ENCODE peak calls at places on chromosome 14, in ten cellular contexts. R, U, Q, M, F, P, J, T, Y and C are unnamed samples.
A peak's percentile ranks its signal among the peaks of the same experiment; 100 is the strongest.

GRCh38 chr14:94771906-94772468 is 2.1 kb upstream of the GSC start:
- DNase-seq in R (no peak), U (no peak), Q (no peak), M (no peak), F (no peak), P (no peak), J (no peak), T (no peak), Y (no peak), C (no peak)

GRCh38 chr14:33475623-33476022 is 475.3 kb downstream of the EGLN3 start:
- DNase-seq in R (peak; percentile 79), U (no peak), Q (no peak), M (no peak), F (peak; percentile 49), P (peak; percentile 73), J (peak; percentile 25), T (no peak), Y (no peak), C (peak; percentile 38)

GRCh38 chr14:59009967-59010366 is 178.5 kb upstream of the DAAM1 start:
- DNase-seq in R (no peak), U (no peak), Q (no peak), M (no peak), F (no peak), P (no peak), J (no peak), T (no peak), Y (no peak), C (no peak)

GRCh38 chr14:69056389-69056788 is 77.3 kb upstream of the ACTN1 start:
- DNase-seq in R (no peak), U (peak; percentile 13), Q (no peak), M (no peak), F (peak; percentile 46), P (no peak), J (no peak), T (no peak), Y (no peak), C (peak; percentile 90)

GRCh38 chr14:69204753-69205152 is 13.5 kb downstream of the EXD2 start:
- DNase-seq in R (no peak), U (no peak), Q (no peak), M (no peak), F (no peak), P (no peak), J (no peak), T (no peak), Y (no peak), C (no peak)

GRCh38 chr14:52988153-52988552 is 37.3 kb upstream of the FERMT2 start:
- DNase-seq in R (no peak), U (no peak), Q (no peak), M (no peak), F (no peak), P (no peak), J (no peak), T (no peak), Y (no peak), C (no peak)

GRCh38 chr14:61510736-61511557 is 184.4 kb upstream of the HIF1A start:
- DNase-seq in R (no peak), U (no peak), Q (no peak), M (no peak), F (no peak), P (no peak), J (no peak), T (no peak), Y (no peak), C (no peak)

GRCh38 chr14:52360831-52361230 is 46.7 kb downstream of the PTGER2 start:
- DNase-seq in R (peak; percentile 18), U (no peak), Q (no peak), M (no peak), F (no peak), P (peak; percentile 37), J (no peak), T (no peak), Y (no peak), C (peak; percentile 77)

GRCh38 chr14:65153101-65153500 is 50.8 kb upstream of the MAX start:
- DNase-seq in R (no peak), U (no peak), Q (no peak), M (no peak), F (no peak), P (peak; percentile 48), J (no peak), T (no peak), Y (no peak), C (peak; percentile 32)

GRCh38 chr14:85856430-85856829 is 326.5 kb downstream of the FLRT2 start:
- DNase-seq in R (no peak), U (no peak), Q (no peak), M (no peak), F (no peak), P (no peak), J (no peak), T (no peak), Y (no peak), C (no peak)

DNA sequence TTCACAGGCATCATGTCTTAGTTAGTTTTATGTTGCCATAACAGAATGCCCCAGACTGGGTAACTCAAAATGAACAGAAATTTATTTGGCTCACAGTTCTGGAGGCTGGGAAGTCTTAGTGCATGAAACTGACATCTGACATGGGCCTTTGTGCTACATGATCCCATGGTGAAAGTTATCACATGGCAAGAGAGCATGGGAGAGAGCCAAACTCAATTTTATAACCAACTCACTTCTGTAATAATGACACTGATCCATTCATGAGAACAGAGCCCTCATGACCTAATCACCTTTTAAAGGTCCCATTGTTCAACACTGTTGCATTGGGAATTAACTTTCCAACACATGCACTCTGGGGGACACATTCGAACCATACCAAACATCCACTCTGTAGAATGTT is 1015.1 kb downstream of the DIO2 start:
- DNase-seq in R (no peak), U (no peak), Q (no peak), M (no peak), F (no peak), P (no peak), J (no peak), T (no peak), Y (no peak), C (no peak)
- H3K4me3 ChIP-seq in R (no peak overlapping the region), U (no peak overlapping the region), Q (no peak overlapping the region), M (no peak overlapping the region), F (no peak overlapping the region), P (no peak overlapping the region), J (no peak overlapping the region), T (no peak overlapping the region), Y (no peak overlapping the region), C (no peak overlapping the region)

GRCh38 chr14:55780156-55780946 is 200.3 kb downstream of the KTN1 start:
- DNase-seq in R (peak; percentile 90), U (no peak), Q (peak; percentile 21), M (no peak), F (peak; percentile 58), P (no peak), J (peak; percentile 72), T (peak; percentile 29), Y (no peak), C (peak; percentile 60)
- H3K4me3 ChIP-seq in R (no peak overlapping the region), U (no peak overlapping the region), Q (no peak overlapping the region), M (no peak overlapping the region), F (no peak overlapping the region), P (no peak overlapping the region), J (no peak overlapping the region), T (no peak overlapping the region), Y (no peak overlapping the region), C (no peak overlapping the region)

GRCh38 chr14:91352696-91353692 is 64.6 kb downstream of the CCDC88C start:
- DNase-seq in R (no peak), U (no peak), Q (no peak), M (no peak), F (no peak), P (no peak), J (no peak), T (no peak), Y (no peak), C (no peak)

GRCh38 chr14:91350483-91350812 is 67.2 kb downstream of the CCDC88C start:
- DNase-seq in R (no peak), U (no peak), Q (no peak), M (no peak), F (no peak), P (no peak), J (no peak), T (no peak), Y (no peak), C (no peak)

GRCh38 chr14:91352101-91352500 is 65.5 kb downstream of the CCDC88C start:
- DNase-seq in R (peak; percentile 8), U (no peak), Q (peak; percentile 68), M (no peak), F (peak; percentile 47), P (no peak), J (peak; percentile 71), T (no peak), Y (no peak), C (peak; percentile 12)

GRCh38 chr14:91350813-91351507 is 66.7 kb downstream of the CCDC88C start:
- DNase-seq in R (no peak), U (peak; percentile 80), Q (no peak), M (peak; percentile 53), F (no peak), P (no peak), J (no peak), T (no peak), Y (peak; percentile 51), C (no peak)

DNA sequence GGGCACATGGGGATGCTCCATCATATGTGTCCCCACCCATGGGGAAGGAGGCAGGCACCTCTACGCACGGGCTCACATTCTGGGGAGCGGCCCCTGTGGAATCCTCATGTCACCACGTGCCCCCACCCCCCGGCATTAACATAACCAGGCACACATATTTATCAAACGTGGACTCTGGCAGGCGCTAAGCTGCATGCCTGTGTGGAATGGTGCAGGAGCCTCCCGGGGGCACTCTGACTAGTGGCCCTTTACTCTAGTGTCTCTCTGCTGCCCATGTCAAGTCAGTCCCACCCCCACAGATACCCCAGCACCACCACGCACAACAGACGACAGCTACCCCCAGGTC is 66.1 kb downstream of the CCDC88C start:
- DNase-seq in R (no peak), U (no peak), Q (no peak), M (no peak), F (no peak), P (no peak), J (no peak), T (no peak), Y (no peak), C (no peak)
- H3K4me3 ChIP-seq in R (no peak overlapping the region), U (peak overlapping the region; percentile 62), Q (no peak overlapping the region), M (peak overlapping the region; percentile 50), F (no peak overlapping the region), P (no peak overlapping the region), J (no peak overlapping the region), T (no peak overlapping the region), Y (peak overlapping the region; percentile 79), C (no peak overlapping the region)

GRCh38 chr14:97726661-97727060 is 929.5 kb downstream of the VRK1 start:
- DNase-seq in R (no peak), U (no peak), Q (no peak), M (no peak), F (no peak), P (no peak), J (no peak), T (no peak), Y (no peak), C (no peak)

GRCh38 chr14:97719043-97719442 is 921.9 kb downstream of the VRK1 start:
- DNase-seq in R (no peak), U (no peak), Q (no peak), M (no peak), F (no peak), P (no peak), J (no peak), T (no peak), Y (no peak), C (no peak)

GRCh38 chr14:97723321-97723720 is 926.1 kb downstream of the VRK1 start:
- DNase-seq in R (no peak), U (peak; percentile 38), Q (no peak), M (no peak), F (no peak), P (no peak), J (no peak), T (no peak), Y (no peak), C (no peak)

GRCh38 chr14:97719931-97720330 is 922.7 kb downstream of the VRK1 start:
- DNase-seq in R (no peak), U (peak; percentile 66), Q (no peak), M (peak; percentile 35), F (no peak), P (no peak), J (no peak), T (no peak), Y (peak; percentile 34), C (no peak)

GRCh38 chr14:97723834-97724770 is 926.9 kb downstream of the VRK1 start:
- DNase-seq in R (no peak), U (peak; percentile 64), Q (no peak), M (no peak), F (no peak), P (no peak), J (no peak), T (no peak), Y (no peak), C (no peak)
- H3K4me3 ChIP-seq in R (no peak overlapping the region), U (peak overlapping the region; percentile 49), Q (no peak overlapping the region), M (no peak overlapping the region), F (no peak overlapping the region), P (no peak overlapping the region), J (no peak overlapping the region), T (no peak overlapping the region), Y (peak overlapping the region; percentile 78), C (no peak overlapping the region)